ENCODE peak calls at places on chromosomes 11 and 22, in eight cellular contexts. One of them, this sample, is unnamed.

GRCh38 chr11:16982256-16982671 is 31.9 kb downstream of the PLEKHA7 start:
- DNase-seq in DND-41: no peak
- DNase-seq in dermis microvascular lymphatic vessel endothelial cell: no peak
- DNase-seq in GM12891: no peak
- DNase-seq in activated T-cell treated with anti-CD3 and anti-CD28 coated beads for 1 hour: no peak
- DNase-seq in COR-L47: no peak
- DNase-seq in head of caudate nucleus: no peak
- DNase-seq in MCF 10A: no peak
- DNase-seq in this sample: no peak

GRCh38 chr11:74682731-74683278 is 48.4 kb downstream of the CHRDL2 start:
- DNase-seq in GM12891: no peak
- DNase-seq in DND-41: no peak
- DNase-seq in head of caudate nucleus: no peak
- DNase-seq in activated T-cell treated with anti-CD3 and anti-CD28 coated beads for 1 hour: no peak
- DNase-seq in dermis microvascular lymphatic vessel endothelial cell: no peak
- DNase-seq in COR-L47: no peak
- DNase-seq in MCF 10A: no peak
- DNase-seq in this sample: no peak

GRCh38 chr11:96112192-96113099 is 188.5 kb upstream of the MTMR2 start:
- DNase-seq in GM12891: peak
- DNase-seq in dermis microvascular lymphatic vessel endothelial cell: no peak
- DNase-seq in DND-41: no peak
- DNase-seq in activated T-cell treated with anti-CD3 and anti-CD28 coated beads for 1 hour: no peak
- DNase-seq in MCF 10A: no peak
- DNase-seq in head of caudate nucleus: no peak
- DNase-seq in COR-L47: no peak
- DNase-seq in this sample: no peak

GRCh38 chr22:39236321-39237275 is 8.2 kb downstream of the PDGFB start:
- DNase-seq in GM12891: no peak
- DNase-seq in activated T-cell treated with anti-CD3 and anti-CD28 coated beads for 1 hour: no peak
- DNase-seq in COR-L47: no peak
- DNase-seq in MCF 10A: no peak
- DNase-seq in dermis microvascular lymphatic vessel endothelial cell: no peak
- DNase-seq in DND-41: peak
- DNase-seq in head of caudate nucleus: no peak
- DNase-seq in this sample: peak

GRCh38 chr11:124082371-124082770 is 32.9 kb upstream of the VWA5A start:
- DNase-seq in GM12891: no peak
- DNase-seq in COR-L47: no peak
- DNase-seq in dermis microvascular lymphatic vessel endothelial cell: no peak
- DNase-seq in MCF 10A: peak
- DNase-seq in DND-41: no peak
- DNase-seq in activated T-cell treated with anti-CD3 and anti-CD28 coated beads for 1 hour: no peak
- DNase-seq in head of caudate nucleus: no peak
- DNase-seq in this sample: no peak

GRCh38 chr22:46040471-46041465 is 63.8 kb upstream of the WNT7B start:
- DNase-seq in MCF 10A: no peak
- DNase-seq in COR-L47: no peak
- DNase-seq in activated T-cell treated with anti-CD3 and anti-CD28 coated beads for 1 hour: no peak
- DNase-seq in GM12891: no peak
- DNase-seq in head of caudate nucleus: no peak
- DNase-seq in DND-41: no peak
- DNase-seq in dermis microvascular lymphatic vessel endothelial cell: no peak
- DNase-seq in this sample: no peak

GRCh38 chr11:19508166-19508565 is 204.5 kb upstream of the NAV2 start:
- DNase-seq in COR-L47: no peak
- DNase-seq in dermis microvascular lymphatic vessel endothelial cell: no peak
- DNase-seq in activated T-cell treated with anti-CD3 and anti-CD28 coated beads for 1 hour: no peak
- DNase-seq in MCF 10A: peak
- DNase-seq in head of caudate nucleus: no peak
- DNase-seq in DND-41: no peak
- DNase-seq in GM12891: no peak
- DNase-seq in this sample: no peak

GRCh38 chr11:1055990-1056771 is 18.5 kb upstream of the MUC2 start:
- DNase-seq in activated T-cell treated with anti-CD3 and anti-CD28 coated beads for 1 hour: no peak
- DNase-seq in DND-41: no peak
- DNase-seq in GM12891: no peak
- DNase-seq in COR-L47: no peak
- DNase-seq in dermis microvascular lymphatic vessel endothelial cell: no peak
- DNase-seq in head of caudate nucleus: no peak
- DNase-seq in MCF 10A: no peak
- DNase-seq in this sample: no peak

GRCh38 chr22:24011735-24012068 is 598 bp downstream of the CABIN1 start:
- DNase-seq in MCF 10A: peak
- DNase-seq in head of caudate nucleus: no peak
- DNase-seq in DND-41: no peak
- DNase-seq in COR-L47: no peak
- DNase-seq in GM12891: no peak
- DNase-seq in activated T-cell treated with anti-CD3 and anti-CD28 coated beads for 1 hour: no peak
- DNase-seq in dermis microvascular lymphatic vessel endothelial cell: no peak
- DNase-seq in this sample: no peak

GRCh38 chr11:132312161-132312560 is 941.7 kb downstream of the NTM start:
- DNase-seq in COR-L47: no peak
- DNase-seq in GM12891: no peak
- DNase-seq in activated T-cell treated with anti-CD3 and anti-CD28 coated beads for 1 hour: no peak
- DNase-seq in MCF 10A: peak
- DNase-seq in DND-41: no peak
- DNase-seq in head of caudate nucleus: no peak
- DNase-seq in dermis microvascular lymphatic vessel endothelial cell: no peak
- DNase-seq in this sample: no peak